ENCODE peak calls at places on chromosome 21, in five cellular contexts. N is AG10803, D is GM20000, E is sigmoid colon, C is PC-3. G is an unnamed sample.

GRCh38 chr21:20902511-20902910 is 95.7 kb upstream of the NCAM2 start:
- DNase-seq in N (no peak), D (no peak), E (no peak), C (no peak), G (no peak)

GRCh38 chr21:44059710-44060109 is 47.5 kb upstream of the PWP2 start:
- DNase-seq in N (no peak), D (no peak), E (no peak), C (no peak), G (no peak)

GRCh38 chr21:35420658-35421057 is 371.6 kb upstream of the RUNX1 start:
- DNase-seq in N (no peak), D (no peak), E (no peak), C (no peak), G (no peak)

GRCh38 chr21:14259669-14260458 is 43.9 kb downstream of the RBM11 start:
- DNase-seq in N (peak; percentile 41), D (peak; percentile 32), E (no peak), C (peak; percentile 72), G (no peak)

GRCh38 chr21:39051561-39051949 is 131.7 kb downstream of the PSMG1 start:
- DNase-seq in N (peak; percentile 71), D (no peak), E (no peak), C (peak; percentile 82), G (no peak)

GRCh38 chr21:24856326-24856725 is 751.0 kb downstream of the MRPL39 start:
- DNase-seq in N (no peak), D (no peak), E (no peak), C (no peak), G (no peak)

GRCh38 chr21:31252611-31253010 is 91.5 kb downstream of the TIAM1 start:
- DNase-seq in N (no peak), D (no peak), E (no peak), C (no peak), G (no peak)

GRCh38 chr21:38725196-38726157 is 80.3 kb upstream of the ETS2 start:
- DNase-seq in N (no peak), D (no peak), E (no peak), C (no peak), G (no peak)

GRCh38 chr21:15732290-15732995 is 2.7 kb downstream of the USP25 start:
- DNase-seq in N (peak; percentile 30), D (peak; percentile 80), E (no peak), C (peak; percentile 66), G (no peak)

GRCh38 chr21:29829514-29830255 is 110.1 kb downstream of the GRIK1 start:
- DNase-seq in N (no peak), D (no peak), E (no peak), C (no peak), G (no peak)

GRCh38 chr21:39961251-39961650 is 94.0 kb downstream of the PCP4 start:
- DNase-seq in N (no peak), D (no peak), E (no peak), C (no peak), G (no peak)

GRCh38 chr21:31173881-31174555 is 135.7 kb upstream of the KRTAP19-8 start:
- DNase-seq in N (peak; percentile 29), D (no peak), E (no peak), C (no peak), G (no peak)

GRCh38 chr21:21163904-21164303 is 165.7 kb downstream of the NCAM2 start:
- DNase-seq in N (peak; percentile 76), D (peak; percentile 10), E (peak; percentile 70), C (peak; percentile 72), G (peak; percentile 23)

GRCh38 chr21:16460936-16461335 is 731.2 kb downstream of the USP25 start:
- DNase-seq in N (no peak), D (no peak), E (no peak), C (no peak), G (no peak)

GRCh38 chr21:38494254-38494648 is 4.0 kb downstream of the ERG start:
- DNase-seq in N (no peak), D (no peak), E (no peak), C (no peak), G (no peak)

GRCh38 chr21:14926186-14926585 is 138.6 kb downstream of the NRIP1 start:
- DNase-seq in N (peak; percentile 32), D (no peak), E (no peak), C (no peak), G (no peak)

GRCh38 chr21:31354604-31355443 is 10.8 kb upstream of the TIAM1 start:
- DNase-seq in N (peak; percentile 49), D (no peak), E (no peak), C (peak; percentile 99), G (no peak)

GRCh38 chr21:46559291-46559983 is 45.4 kb downstream of the S100B start:
- DNase-seq in N (no peak), D (peak; percentile 65), E (peak; percentile 38), C (no peak), G (no peak)

GRCh38 chr21:43196789-43197188 is 28.0 kb downstream of the CRYAA start:
- DNase-seq in N (no peak), D (no peak), E (peak; percentile 35), C (peak; percentile 75), G (peak; percentile 32)

GRCh38 chr21:40140675-40141074 is 273.4 kb downstream of the PCP4 start:
- DNase-seq in N (no peak), D (no peak), E (no peak), C (no peak), G (no peak)

GRCh38 chr21:16911166-16911607 is 601.7 kb upstream of the CXADR start:
- DNase-seq in N (no peak), D (no peak), E (no peak), C (no peak), G (no peak)

GRCh38 chr21:38140192-38140905 is 116.4 kb upstream of the KCNJ15 start:
- DNase-seq in N (peak; percentile 60), D (no peak), E (no peak), C (peak; percentile 30), G (no peak)

GRCh38 chr21:21712761-21713558 is 714.8 kb downstream of the NCAM2 start:
- DNase-seq in N (peak; percentile 79), D (no peak), E (no peak), C (no peak), G (no peak)

GRCh38 chr21:30616125-30616524 is at the start of gene KRTAP20-1:
- DNase-seq in N (no peak), D (no peak), E (no peak), C (no peak), G (no peak)

GRCh38 chr21:39084979-39085729 is 98.1 kb downstream of the PSMG1 start:
- DNase-seq in N (no peak), D (no peak), E (no peak), C (peak; percentile 13), G (no peak)

GRCh38 chr21:24590261-24590660 is 1017.0 kb downstream of the MRPL39 start:
- DNase-seq in N (no peak), D (no peak), E (no peak), C (no peak), G (no peak)

GRCh38 chr21:29423051-29423450 is 124.3 kb downstream of the BACH1 start:
- DNase-seq in N (no peak), D (no peak), E (no peak), C (no peak), G (no peak)

GRCh38 chr21:38869946-38870345 is 64.2 kb downstream of the ETS2 start:
- DNase-seq in N (no peak), D (no peak), E (no peak), C (no peak), G (no peak)

DNA sequence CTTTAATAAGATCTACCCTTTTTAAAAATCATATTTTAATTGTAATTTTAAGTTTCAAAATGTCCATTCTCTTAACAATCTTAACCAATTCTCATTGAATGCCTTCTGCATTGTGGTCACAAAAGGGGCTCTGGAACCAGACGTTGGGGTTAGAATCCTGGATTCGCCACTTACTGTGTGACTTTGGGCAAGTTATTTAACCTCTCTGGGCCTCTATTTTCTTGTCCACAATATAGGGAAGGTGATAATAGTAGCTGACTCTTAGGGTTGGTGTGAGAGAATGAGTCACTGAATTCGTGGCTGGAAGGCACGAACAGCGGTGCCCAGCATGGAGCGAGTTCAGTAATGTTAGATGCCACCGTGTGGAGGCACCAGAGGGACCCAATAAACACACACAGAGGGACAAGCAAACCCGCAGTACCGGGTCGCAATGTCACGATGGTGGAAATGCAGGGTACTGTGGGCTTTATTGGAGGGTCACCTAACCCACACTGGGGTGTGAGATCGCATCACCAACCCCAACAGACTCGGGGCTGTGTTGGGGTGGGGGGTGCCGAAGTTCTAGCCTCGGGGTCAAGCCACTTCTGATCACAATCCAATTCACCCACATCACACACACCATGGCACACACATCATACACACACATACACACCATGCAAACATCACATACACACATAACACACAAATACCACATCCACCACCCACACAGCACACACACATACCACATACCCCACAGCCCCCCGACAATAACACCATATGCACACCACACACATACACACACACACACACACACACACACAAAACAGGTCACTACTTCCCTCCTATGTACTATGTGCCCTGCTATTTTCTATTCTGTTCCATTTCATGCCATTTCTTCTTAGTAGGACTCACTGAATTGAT is 27.0 kb upstream of the IFNAR2 start:
- DNase-seq in N (no peak), D (no peak), E (no peak), C (no peak), G (no peak)
- TF ChIP-seq CTCF in N (no peak), D (no peak), E (no peak), C (no peak), G (no peak)

GRCh38 chr21:25872271-25872670 is 137.5 kb downstream of the GABPA start:
- DNase-seq in N (no peak), D (no peak), E (no peak), C (no peak), G (no peak)

GRCh38 chr21:25870084-25870483 is 135.3 kb downstream of the GABPA start:
- DNase-seq in N (no peak), D (no peak), E (no peak), C (no peak), G (no peak)

GRCh38 chr21:25867041-25867440 is 132.3 kb downstream of the GABPA start:
- DNase-seq in N (no peak), D (no peak), E (no peak), C (no peak), G (no peak)

GRCh38 chr21:25871566-25871965 is 136.8 kb downstream of the GABPA start:
- DNase-seq in N (no peak), D (no peak), E (no peak), C (peak; percentile 17), G (no peak)
- TF ChIP-seq CTCF in N (peak; percentile 4), D (peak; percentile 1), E (no peak), C (peak; percentile 48), G (no peak)

GRCh38 chr21:45248893-45249381 is 38.8 kb downstream of the POFUT2 start:
- DNase-seq in N (peak; percentile 42), D (no peak), E (peak; percentile 91), C (no peak), G (no peak)
- TF ChIP-seq CTCF in N (no peak), D (no peak), E (no peak), C (no peak), G (no peak)

GRCh38 chr21:18387994-18388393 is 15.6 kb downstream of the TMPRSS15 start:
- DNase-seq in N (no peak), D (no peak), E (no peak), C (no peak), G (no peak)

GRCh38 chr21:18382141-18382540 is 21.4 kb downstream of the TMPRSS15 start:
- DNase-seq in N (no peak), D (no peak), E (no peak), C (no peak), G (no peak)

GRCh38 chr21:18384771-18385170 is 18.8 kb downstream of the TMPRSS15 start:
- DNase-seq in N (no peak), D (no peak), E (no peak), C (peak; percentile 54), G (no peak)
- TF ChIP-seq CTCF in N (no peak), D (peak; percentile 30), E (no peak), C (peak; percentile 64), G (peak; percentile 66)

GRCh38 chr21:42075686-42076471 is 4.8 kb downstream of the UMODL1 start:
- DNase-seq in N (no peak), D (no peak), E (no peak), C (no peak), G (no peak)
- TF ChIP-seq CTCF in N (no peak), D (no peak), E (no peak), C (no peak), G (no peak)

G was measured in mesothelial cell of epicardium.